ENCODE peak calls at places on chromosomes 11 and 22, in four cellular contexts. Q is HAP-1; O is CD8-positive, alpha-beta T cell; V is tibial nerve. D is an unnamed sample. For H3K27me3 and H3K36me3, the result is how much of the 10 kb centered on the place peaks cover.

GRCh38 chr22:21651521-21652009 is 9.5 kb downstream of the SDF2L1 start:
- DNase-seq in Q (no peak), O (no peak), V (no peak), D (peak)

GRCh38 chr11:69859275-69859934 is 40.2 kb upstream of the FGF3 start:
- DNase-seq in Q (no peak), O (no peak), V (no peak), D (no peak)

GRCh38 chr11:35017528-35018342 is 101.3 kb downstream of the PDHX start:
- DNase-seq in Q (no peak), O (no peak), V (no peak), D (peak)

GRCh38 chr11:72091292-72091691 is 10.6 kb downstream of the LRRC51 start:
- DNase-seq in Q (peak), O (peak), V (peak), D (peak)

GRCh38 chr11:83569134-83569805 is 283.1 kb upstream of the CCDC90B start:
- DNase-seq in Q (no peak), O (no peak), V (no peak), D (no peak)

GRCh38 chr11:69904331-69905201 is 85.3 kb upstream of the FGF3 start:
- DNase-seq in Q (no peak), O (no peak), V (no peak), D (no peak)

GRCh38 chr11:45500457-45500856 is 165.0 kb downstream of the CHST1 start:
- DNase-seq in Q (peak), O (no peak), V (no peak), D (no peak)

GRCh38 chr11:5229388-5229787 is 2.5 kb upstream of the HBB start:
- DNase-seq in Q (no peak), O (no peak), V (no peak), D (no peak)

DNA sequence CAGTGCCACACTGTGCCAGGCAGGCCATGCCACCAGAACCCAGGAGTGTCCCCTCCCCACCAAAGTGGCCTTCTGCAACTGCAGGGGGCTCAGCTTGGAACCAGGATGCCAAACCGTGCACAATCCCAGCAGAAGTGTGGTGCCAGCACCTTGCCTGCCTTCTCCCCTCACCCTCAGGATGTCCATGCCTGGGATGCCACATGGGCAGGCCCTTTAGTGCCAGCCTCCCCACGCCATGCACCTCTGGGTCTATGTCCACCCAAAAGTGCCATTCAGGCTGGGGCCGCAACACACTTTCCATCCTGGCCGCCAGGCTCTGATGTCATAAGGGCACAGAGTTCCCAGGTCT is 8.7 kb upstream of the TBC1D22A start:
- DNase-seq in Q (no peak), O (no peak), V (no peak), D (no peak)
- H3K4me3 ChIP-seq in Q (no peak), O (no peak), V (no peak), D (no peak)

GRCh38 chr11:2272946-2273280 is 2.5 kb upstream of the ASCL2 start:
- DNase-seq in Q (no peak), O (no peak), V (no peak), D (no peak)
- H3K27me3 ChIP-seq in Q (under half), O (under half), V (under half), D (half or more)

DNA sequence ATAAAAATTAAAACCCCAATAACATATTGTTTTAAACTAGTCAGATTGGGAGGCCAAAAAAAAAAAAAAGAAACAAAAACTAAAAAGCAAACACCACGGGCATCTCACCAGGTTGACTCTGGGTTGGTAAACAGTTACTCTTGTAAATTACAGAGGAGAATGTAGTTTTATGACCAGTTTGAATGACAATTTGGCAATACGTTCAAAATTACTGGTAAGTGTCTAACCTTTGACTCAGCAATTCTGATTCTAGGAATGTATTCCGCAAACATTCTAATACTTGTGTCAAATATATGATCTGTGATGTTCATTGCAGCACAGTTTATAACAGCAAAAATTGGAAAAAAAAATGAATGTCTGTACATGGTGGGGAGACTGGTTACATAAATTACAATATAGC is 1376.0 kb downstream of the TBC1D22A start:
- DNase-seq in Q (no peak), O (no peak), V (no peak), D (no peak)
- H3K36me3 ChIP-seq in Q (under half), O (under half), V (under half), D (under half)

GRCh38 chr22:36467946-36468345 is 13.5 kb downstream of the TXN2 start:
- DNase-seq in Q (no peak), O (no peak), V (no peak), D (no peak)
- H3K4me3 ChIP-seq in Q (no peak), O (no peak), V (no peak), D (no peak)

GRCh38 chr22:50610041-50610451 is 9.5 kb downstream of the MAPK8IP2 start:
- DNase-seq in Q (no peak), O (no peak), V (no peak), D (peak)
- H3K27me3 ChIP-seq in Q (under half), O (under half), V (under half), D (under half)

DNA sequence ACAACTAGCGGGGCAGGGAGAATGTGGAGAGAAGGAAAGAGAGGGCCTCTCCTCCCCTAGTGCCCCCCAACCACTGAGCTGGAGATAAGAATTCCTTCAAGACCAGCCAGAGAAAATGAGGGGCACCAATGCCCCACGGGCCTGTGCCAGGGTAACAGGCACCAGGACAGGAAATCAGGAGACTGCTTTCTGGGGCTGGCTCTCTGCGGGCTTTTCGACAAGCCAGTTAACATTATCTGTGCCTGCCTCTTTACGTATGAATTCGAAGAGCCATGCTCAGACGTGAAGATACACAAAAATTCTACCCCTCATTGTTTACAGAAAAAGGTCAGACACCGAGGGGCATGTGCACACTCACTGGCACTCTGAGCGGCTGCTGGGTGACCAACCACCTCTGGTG is 52.1 kb downstream of the MYH9 start:
- DNase-seq in Q (no peak), O (no peak), V (no peak), D (no peak)
- H3K36me3 ChIP-seq in Q (half or more), O (under half), V (half or more), D (under half)

GRCh38 chr11:65833297-65834030 is at the start of gene SNX32:
- DNase-seq in Q (peak), O (peak), V (peak), D (peak)

GRCh38 chr11:65829459-65829858 is 4.3 kb upstream of the SNX32 start:
- DNase-seq in Q (no peak), O (no peak), V (no peak), D (no peak)

GRCh38 chr11:65834202-65834601 is 439 bp downstream of the SNX32 start:
- DNase-seq in Q (no peak), O (no peak), V (no peak), D (no peak)
- H3K4me3 ChIP-seq in Q (peak), O (peak), V (peak), D (peak)